ENCODE peak calls at places on chromosomes 1 and 21, in five cellular contexts. B is breast epithelium; I is stimulated activated CD4-positive, alpha-beta T cell treated with anti-CD3 and anti-CD28 coated beads, TNF-alpha, amount 100 ng/mL, for 4 hours; K is stimulated activated CD8-positive, alpha-beta memory T cell treated with anti-CD3 and anti-CD28 coated beads, Interleukin-15, amount 100 ng/mL, for 24 hours; T is astrocyte of the cerebellum. E is an unnamed sample.

GRCh38 chr1:228803421-228803820 is 68.1 kb downstream of the RHOU start:
- DNase-seq in B (no peak), I (no peak), K (no peak), T (no peak), E (no peak)

GRCh38 chr1:183032122-183032921 is 9.1 kb downstream of the LAMC1 start:
- DNase-seq in B (no peak), I (no peak), K (no peak), T (no peak), E (no peak)

GRCh38 chr21:25733859-25734653 is 648 bp downstream of the ATP5PF start:
- DNase-seq in B (no peak), I (no peak), K (no peak), T (no peak), E (no peak)

GRCh38 chr1:20666804-20667203 is 5.6 kb upstream of the DDOST start:
- DNase-seq in B (no peak), I (no peak), K (no peak), T (no peak), E (no peak)

GRCh38 chr1:206899717-206900116 is 2.5 kb downstream of the IL24 start:
- DNase-seq in B (no peak), I (no peak), K (no peak), T (no peak), E (no peak)

GRCh38 chr1:193013005-193013404 is 46.2 kb downstream of the UCHL5 start:
- DNase-seq in B (no peak), I (no peak), K (no peak), T (no peak), E (no peak)

GRCh38 chr1:28147264-28148094 is 29.0 kb downstream of the PTAFR start:
- DNase-seq in B (no peak), I (no peak), K (no peak), T (no peak), E (no peak)

GRCh38 chr1:53728702-53729535 is 10.0 kb downstream of the GLIS1 start:
- DNase-seq in B (no peak), I (no peak), K (no peak), T (no peak), E (no peak)

E was measured in NCI-H187.